ENCODE peak calls at places on chromosomes 11 and 22, in six cellular contexts. I, M, K, P, Z and R are unnamed samples.

GRCh38 chr11:96149743-96150555 is 193.0 kb downstream of the MAML2 start:
- DNase-seq in I (peak), M (no peak), K (peak), P (no peak), Z (no peak), R (peak)

GRCh38 chr22:25448435-25449051 is 115.9 kb upstream of the GRK3 start:
- DNase-seq in I (no peak), M (no peak), K (no peak), P (no peak), Z (no peak), R (peak)

GRCh38 chr22:46538816-46539163 is 1.4 kb upstream of the CELSR1 start:
- DNase-seq in I (no peak), M (no peak), K (peak), P (no peak), Z (no peak), R (peak)

GRCh38 chr11:57311109-57311936 is 13.4 kb downstream of the TNKS1BP1 start:
- DNase-seq in I (peak), M (peak), K (peak), P (peak), Z (peak), R (peak)

GRCh38 chr11:43289368-43289767 is 22.4 kb upstream of the API5 start:
- DNase-seq in I (no peak), M (no peak), K (no peak), P (no peak), Z (no peak), R (no peak)

GRCh38 chr22:47388331-47388730 is 625.9 kb downstream of the TBC1D22A start:
- DNase-seq in I (no peak), M (no peak), K (no peak), P (no peak), Z (no peak), R (no peak)

GRCh38 chr11:33158596-33158995 is 2.7 kb downstream of the CSTF3 start:
- DNase-seq in I (no peak), M (no peak), K (no peak), P (no peak), Z (no peak), R (no peak)

GRCh38 chr11:62544521-62545436 is 1.8 kb downstream of the AHNAK start:
- DNase-seq in I (no peak), M (no peak), K (peak), P (no peak), Z (no peak), R (no peak)

GRCh38 chr11:61507962-61508824 is at the start of gene LRRC10B:
- DNase-seq in I (no peak), M (no peak), K (peak), P (no peak), Z (peak), R (no peak)

GRCh38 chr11:66530927-66531722 is 14.7 kb downstream of the ZDHHC24 start:
- DNase-seq in I (no peak), M (no peak), K (no peak), P (no peak), Z (no peak), R (no peak)

GRCh38 chr22:48574776-48575566 is 1252.7 kb downstream of the BRD1 start:
- DNase-seq in I (no peak), M (no peak), K (peak), P (no peak), Z (no peak), R (peak)

GRCh38 chr22:32991353-32992115 is 66.6 kb downstream of the SYN3 start:
- DNase-seq in I (peak), M (no peak), K (no peak), P (no peak), Z (no peak), R (peak)

GRCh38 chr11:124676386-124676785 is 2.7 kb downstream of the SPA17 start:
- DNase-seq in I (no peak), M (no peak), K (no peak), P (no peak), Z (no peak), R (no peak)

GRCh38 chr11:75308986-75309385 is 42.5 kb downstream of the ARRB1 start:
- DNase-seq in I (no peak), M (no peak), K (no peak), P (no peak), Z (peak), R (no peak)

GRCh38 chr11:10158461-10158860 is 135.6 kb downstream of the SBF2 start:
- DNase-seq in I (no peak), M (no peak), K (no peak), P (no peak), Z (no peak), R (peak)

GRCh38 chr11:117010808-117011540 is 87.3 kb downstream of the SIK3 start:
- DNase-seq in I (peak), M (no peak), K (peak), P (no peak), Z (no peak), R (peak)

GRCh38 chr22:29167032-29167911 is 38.4 kb upstream of the EMID1 start:
- DNase-seq in I (no peak), M (peak), K (no peak), P (no peak), Z (peak), R (no peak)

GRCh38 chr11:45096636-45097035 is 49.8 kb upstream of the PRDM11 start:
- DNase-seq in I (no peak), M (no peak), K (no peak), P (no peak), Z (no peak), R (no peak)

GRCh38 chr11:10669258-10670033 is 24.1 kb downstream of the IRAG1 start:
- DNase-seq in I (no peak), M (no peak), K (peak), P (no peak), Z (no peak), R (no peak)

GRCh38 chr11:70201876-70202861 is 927 bp upstream of the FADD start:
- DNase-seq in I (no peak), M (no peak), K (no peak), P (no peak), Z (no peak), R (no peak)

GRCh38 chr11:66878554-66878953 is 21.7 kb downstream of the LRFN4 start:
- DNase-seq in I (no peak), M (no peak), K (no peak), P (no peak), Z (no peak), R (no peak)

GRCh38 chr11:36774603-36775002 is 176.6 kb upstream of the RAG2 start:
- DNase-seq in I (peak), M (no peak), K (no peak), P (no peak), Z (no peak), R (peak)

GRCh38 chr22:19848298-19849224 is 6.1 kb downstream of the GNB1L start:
- DNase-seq in I (no peak), M (no peak), K (peak), P (no peak), Z (no peak), R (peak)

GRCh38 chr11:67006029-67006884 is 16.7 kb upstream of the SYT12 start:
- DNase-seq in I (no peak), M (peak), K (peak), P (peak), Z (no peak), R (no peak)

GRCh38 chr22:25050566-25050965 is 98.0 kb downstream of the KIAA1671 start:
- DNase-seq in I (no peak), M (no peak), K (no peak), P (no peak), Z (no peak), R (no peak)

GRCh38 chr11:27673979-27674663 is 26.1 kb downstream of the BDNF start:
- DNase-seq in I (peak), M (no peak), K (no peak), P (no peak), Z (no peak), R (peak)

GRCh38 chr11:109939176-109939810 is 153.9 kb upstream of the ZC3H12C start:
- DNase-seq in I (peak), M (no peak), K (peak), P (peak), Z (no peak), R (peak)

GRCh38 chr22:31075961-31076360 is 5.2 kb upstream of the SMTN start:
- DNase-seq in I (no peak), M (no peak), K (no peak), P (peak), Z (peak), R (no peak)

GRCh38 chr22:44782286-44782830 is 30.0 kb downstream of the ARHGAP8 start:
- DNase-seq in I (no peak), M (no peak), K (no peak), P (no peak), Z (no peak), R (no peak)

GRCh38 chr11:18088974-18089373 is 16.9 kb downstream of the SAAL1 start:
- DNase-seq in I (no peak), M (no peak), K (no peak), P (no peak), Z (no peak), R (no peak)

GRCh38 chr11:106076923-106077608 is at the start of gene KBTBD3:
- DNase-seq in I (peak), M (peak), K (peak), P (peak), Z (peak), R (peak)

GRCh38 chr11:121687961-121688566 is 235.3 kb upstream of the SORL1-AS1 start:
- DNase-seq in I (no peak), M (no peak), K (no peak), P (no peak), Z (no peak), R (no peak)

GRCh38 chr11:58316142-58316541 is 42.7 kb downstream of the OR5B17 start:
- DNase-seq in I (peak), M (no peak), K (no peak), P (no peak), Z (no peak), R (peak)

GRCh38 chr11:7672960-7673723 is at the start of gene CYB5R2:
- DNase-seq in I (no peak), M (no peak), K (peak), P (peak), Z (peak), R (no peak)

GRCh38 chr22:40753114-40753513 is 66.0 kb downstream of the SLC25A17 start:
- DNase-seq in I (no peak), M (no peak), K (no peak), P (no peak), Z (no peak), R (no peak)

GRCh38 chr22:37262346-37262745 is 18.3 kb upstream of the RAC2 start:
- DNase-seq in I (no peak), M (no peak), K (no peak), P (no peak), Z (peak), R (no peak)

GRCh38 chr11:69156218-69156639 is 494 bp downstream of the SMIM38 start:
- DNase-seq in I (no peak), M (no peak), K (no peak), P (no peak), Z (no peak), R (no peak)

GRCh38 chr11:69155302-69156198 is at the start of gene SMIM38:
- DNase-seq in I (no peak), M (no peak), K (no peak), P (no peak), Z (no peak), R (no peak)

GRCh38 chr11:69157822-69158231 is 2.1 kb downstream of the SMIM38 start:
- DNase-seq in I (no peak), M (no peak), K (no peak), P (no peak), Z (no peak), R (no peak)

GRCh38 chr11:69157156-69157821 is 1.6 kb downstream of the SMIM38 start:
- DNase-seq in I (no peak), M (no peak), K (no peak), P (peak), Z (peak), R (peak)

GRCh38 chr11:69156673-69157155 is 979 bp downstream of the SMIM38 start:
- DNase-seq in I (no peak), M (no peak), K (no peak), P (no peak), Z (no peak), R (no peak)
- H3K27ac ChIP-seq in I (no peak), M (no peak), K (no peak), P (peak), Z (no peak), R (no peak)

GRCh38 chr11:129143335-129143734 is 48.8 kb downstream of the ARHGAP32 start:
- DNase-seq in I (peak), M (no peak), K (peak), P (peak), Z (peak), R (peak)

GRCh38 chr11:129145276-129145675 is 46.8 kb downstream of the ARHGAP32 start:
- DNase-seq in I (no peak), M (no peak), K (no peak), P (no peak), Z (no peak), R (no peak)

GRCh38 chr11:129141748-129142475 is 50.2 kb downstream of the ARHGAP32 start:
- DNase-seq in I (no peak), M (no peak), K (no peak), P (no peak), Z (no peak), R (peak)

GRCh38 chr11:129146196-129146595 is 45.9 kb downstream of the ARHGAP32 start:
- DNase-seq in I (no peak), M (no peak), K (no peak), P (no peak), Z (no peak), R (peak)

GRCh38 chr11:129144256-129144655 is 47.9 kb downstream of the ARHGAP32 start:
- DNase-seq in I (no peak), M (no peak), K (no peak), P (no peak), Z (no peak), R (no peak)
- H3K27ac ChIP-seq in I (peak), M (no peak), K (peak), P (no peak), Z (no peak), R (peak)

DNA sequence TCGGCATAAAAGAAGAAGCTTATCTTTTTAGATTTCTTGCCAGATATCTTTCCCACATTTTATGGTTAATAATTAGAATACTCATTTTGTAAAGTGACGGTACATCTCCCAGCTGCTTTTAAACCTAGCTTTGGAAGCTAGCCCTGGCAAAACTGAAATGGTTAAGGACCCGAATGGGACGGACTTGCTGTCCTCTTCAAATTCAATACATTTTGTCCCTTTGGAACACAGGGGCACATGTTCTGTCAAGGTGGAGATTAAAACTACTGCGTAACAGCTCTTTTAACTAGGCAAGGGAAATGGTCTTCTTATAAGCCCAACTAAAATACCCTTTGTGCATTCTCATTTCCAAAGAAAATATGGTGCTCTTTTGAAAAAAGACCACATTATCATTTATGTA is 185.9 kb downstream of the SOX6 start:
- DNase-seq in I (no peak), M (no peak), K (no peak), P (no peak), Z (no peak), R (no peak)
- H3K27ac ChIP-seq in I (no peak), M (no peak), K (no peak), P (no peak), Z (no peak), R (no peak)

DNA sequence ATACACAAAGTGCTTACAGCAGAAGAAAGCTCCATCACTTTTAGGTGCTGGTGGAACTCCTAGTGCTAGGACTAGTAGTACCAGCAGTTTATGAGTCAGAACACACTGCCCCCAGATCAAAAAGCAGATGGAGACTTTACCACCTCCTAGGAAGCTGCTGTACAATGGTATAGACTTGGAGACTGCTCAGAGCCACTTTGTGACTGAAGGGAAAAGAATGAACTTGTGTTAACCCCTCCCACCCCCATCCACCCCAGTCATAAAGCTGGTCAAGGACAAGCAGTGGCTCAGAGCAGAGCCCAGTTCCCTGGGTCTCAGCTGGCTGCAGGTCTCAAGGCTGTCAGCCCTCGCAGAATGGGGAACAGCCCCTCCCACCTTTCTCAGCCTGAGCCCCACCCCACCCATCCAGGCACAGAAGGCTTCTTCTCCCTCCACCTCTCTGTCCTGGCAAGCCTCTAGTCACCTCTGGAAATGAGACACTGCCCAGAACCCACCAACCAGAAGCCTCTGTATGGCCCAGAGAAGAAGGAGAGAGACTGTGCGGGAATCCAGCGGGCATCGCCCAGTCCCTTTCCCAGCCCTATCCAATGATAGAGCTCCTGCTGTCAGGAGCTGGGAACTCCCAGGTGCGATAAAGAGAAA is 23.8 kb downstream of the PACSIN2 start:
- DNase-seq in I (no peak), M (no peak), K (peak), P (no peak), Z (peak), R (peak)
- H3K27ac ChIP-seq in I (no peak), M (no peak), K (peak), P (no peak), Z (no peak), R (no peak)

DNA sequence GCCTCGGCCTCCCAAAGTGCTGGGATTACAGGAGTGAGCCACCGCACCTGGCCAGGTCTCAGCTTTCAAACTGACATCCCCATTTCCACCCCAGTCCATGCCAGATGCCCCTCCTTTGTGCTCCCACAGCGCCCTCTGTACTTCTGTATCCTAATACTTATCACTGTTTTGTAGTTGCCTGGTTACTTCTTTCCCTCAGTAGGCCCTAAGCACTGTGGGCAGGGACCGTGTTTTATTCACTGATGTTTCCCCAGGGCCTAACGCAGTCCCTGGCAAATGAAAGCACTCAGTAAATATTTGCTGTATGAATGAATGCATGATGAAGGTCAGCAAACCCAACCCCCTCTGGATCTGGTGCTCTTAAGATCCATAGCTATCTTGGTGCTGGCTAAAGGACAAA is 2.2 kb upstream of the TRIM3 start:
- DNase-seq in I (no peak), M (no peak), K (no peak), P (no peak), Z (no peak), R (no peak)
- H3K27ac ChIP-seq in I (no peak), M (no peak), K (no peak), P (no peak), Z (no peak), R (no peak)